ENCODE peak calls at places on chromosomes 1 and 21, in seven cellular contexts. S is CD8-positive, alpha-beta T cell; V is MCF 10A; U is lower leg skin; F is nephron progenitor cell; G is foreskin fibroblast; K is GM20000. P is an unnamed sample.

GRCh38 chr1:204659061-204659460 is 26.5 kb downstream of the LRRN2 start:
- DNase-seq in F (no peak), S (no peak), G (no peak), U (no peak), K (no peak), V (no peak), P (no peak)

GRCh38 chr1:244460195-244460594 is 878 bp upstream of the CATSPERE start:
- DNase-seq in F (no peak), S (no peak), K (no peak), V (no peak), G (peak; percentile 38), U (no peak), P (no peak)

GRCh38 chr1:2003564-2004131 is at the start of gene CFAP74:
- DNase-seq in F (peak; percentile 94), U (no peak), S (no peak), G (peak; percentile 56), V (no peak), K (no peak), P (peak; percentile 70)

GRCh38 chr1:7199077-7199779 is 414.0 kb downstream of the CAMTA1 start:
- DNase-seq in U (no peak), K (no peak), V (no peak), S (no peak), F (no peak), G (no peak), P (no peak)

GRCh38 chr1:10210841-10211804 is 753 bp downstream of the KIF1B start:
- DNase-seq in U (peak; percentile 94), F (peak; percentile 43), S (no peak), V (peak; percentile 97), K (peak; percentile 60), G (peak; percentile 98), P (peak; percentile 39)

GRCh38 chr1:228748431-228748830 is 13.2 kb downstream of the RHOU start:
- DNase-seq in F (no peak), V (no peak), U (no peak), K (no peak), S (no peak), G (no peak), P (no peak)

GRCh38 chr1:53336146-53336545 is 8.3 kb upstream of the LRP8 start:
- DNase-seq in F (no peak), S (peak; percentile 7), K (no peak), U (no peak), V (no peak), G (no peak), P (no peak)

GRCh38 chr1:32521165-32521564 is 18.1 kb upstream of the ZBTB8A start:
- DNase-seq in K (no peak), V (no peak), G (no peak), S (no peak), U (no peak), F (no peak), P (no peak)

GRCh38 chr1:235293322-235293942 is 34.5 kb downstream of the ARID4B start:
- DNase-seq in V (no peak), F (no peak), K (no peak), U (no peak), G (no peak), S (no peak), P (no peak)

GRCh38 chr21:32516729-32517649 is 68.3 kb downstream of the TCP10L start:
- DNase-seq in S (no peak), U (no peak), F (no peak), K (no peak), G (peak; percentile 76), V (peak; percentile 89), P (no peak)

GRCh38 chr1:108007531-108007930 is 42.6 kb upstream of the VAV3 start:
- DNase-seq in G (no peak), U (no peak), V (no peak), K (no peak), F (no peak), S (no peak), P (no peak)
- TF ChIP-seq CTCF in G (no peak), U (no peak), V (no peak), K (no peak), F (no peak), S (no peak), P (no peak)

GRCh38 chr1:156490401-156491032 is 10.1 kb downstream of the MEF2D start:
- DNase-seq in V (peak; percentile 27), G (peak; percentile 45), S (no peak), F (peak; percentile 53), U (no peak), K (no peak), P (no peak)

GRCh38 chr1:156489935-156490293 is 10.7 kb downstream of the MEF2D start:
- DNase-seq in S (no peak), F (no peak), V (no peak), U (no peak), K (no peak), G (no peak), P (no peak)

GRCh38 chr1:156487862-156488261 is 12.7 kb downstream of the MEF2D start:
- DNase-seq in U (no peak), V (no peak), G (no peak), K (peak; percentile 74), F (no peak), S (no peak), P (no peak)

GRCh38 chr1:156488566-156489165 is 11.9 kb downstream of the MEF2D start:
- DNase-seq in G (no peak), S (no peak), F (no peak), K (peak; percentile 80), U (no peak), V (no peak), P (no peak)

DNA sequence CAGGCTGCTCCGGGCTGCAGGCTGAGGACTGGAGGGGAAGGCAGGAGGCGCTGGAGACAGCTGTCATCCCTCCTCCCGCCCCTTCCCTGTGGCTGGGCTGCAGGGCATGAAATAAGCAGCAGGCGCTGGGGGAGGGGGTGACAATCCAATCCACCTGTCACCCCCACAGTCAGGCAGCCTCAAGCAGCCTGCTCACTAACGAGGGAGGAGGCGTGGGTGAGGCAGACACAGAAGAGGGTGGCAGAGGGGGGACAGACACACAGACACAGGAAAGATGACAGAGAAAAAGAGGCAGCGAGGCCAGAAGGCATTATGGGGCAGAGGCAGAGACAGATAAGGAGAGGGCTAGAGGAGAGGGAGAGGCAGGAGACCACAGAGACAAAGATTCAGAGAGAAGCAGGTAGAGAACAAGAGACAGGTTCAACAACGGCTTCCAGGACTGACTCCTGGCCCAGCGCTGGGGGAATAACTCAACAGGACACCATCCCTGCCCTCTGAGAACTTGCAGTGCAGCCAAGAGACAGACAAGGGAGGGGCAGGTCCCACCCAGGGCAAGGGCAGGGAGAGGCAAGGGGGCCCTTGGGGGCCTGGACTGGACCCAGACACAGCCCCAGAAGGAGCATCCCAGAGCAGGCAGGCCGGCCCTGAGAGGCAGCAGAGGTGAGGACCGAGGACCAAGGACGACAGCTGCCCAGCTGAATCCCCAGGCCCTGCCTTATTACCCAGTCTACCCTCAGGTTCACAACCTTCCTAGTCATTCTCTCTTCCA is 11.2 kb downstream of the MEF2D start:
- DNase-seq in G (peak; percentile 62), K (no peak), V (no peak), F (peak; percentile 42), S (peak; percentile 64), U (no peak), P (no peak)
- TF ChIP-seq CTCF in G (peak; percentile 21), K (no peak), V (no peak), F (no peak), S (no peak), U (no peak), P (no peak)

GRCh38 chr1:19115082-19115808 is 94.8 kb downstream of the UBR4 start:
- DNase-seq in F (no peak), U (no peak), G (no peak), S (peak; percentile 1), V (no peak), K (no peak), P (no peak)

GRCh38 chr1:19109545-19109944 is 100.5 kb downstream of the UBR4 start:
- DNase-seq in F (no peak), V (no peak), K (no peak), S (no peak), G (no peak), U (no peak), P (no peak)

GRCh38 chr1:19110266-19110927 is 99.7 kb downstream of the UBR4 start:
- DNase-seq in S (no peak), G (no peak), K (no peak), F (no peak), V (no peak), U (no peak), P (no peak)

GRCh38 chr1:19113362-19114092 is 96.5 kb downstream of the UBR4 start:
- DNase-seq in V (peak; percentile 54), G (peak; percentile 34), S (peak; percentile 54), U (no peak), K (peak; percentile 26), F (peak; percentile 45), P (peak; percentile 16)
- TF ChIP-seq CTCF in V (peak; percentile 26), G (peak; percentile 57), S (peak; percentile 36), U (no peak), K (no peak), F (peak; percentile 56), P (peak; percentile 70)

GRCh38 chr1:170765279-170765678 is 101.3 kb downstream of the PRRX1 start:
- DNase-seq in V (no peak), K (no peak), F (no peak), S (no peak), U (no peak), G (no peak), P (no peak)

GRCh38 chr1:170770254-170770653 is 106.3 kb downstream of the PRRX1 start:
- DNase-seq in K (no peak), U (no peak), F (no peak), G (no peak), V (no peak), S (no peak), P (no peak)

GRCh38 chr1:170768929-170769328 is 105.0 kb downstream of the PRRX1 start:
- DNase-seq in F (peak; percentile 23), S (no peak), K (no peak), U (no peak), G (no peak), V (peak; percentile 21), P (no peak)

GRCh38 chr1:170765712-170766330 is 101.9 kb downstream of the PRRX1 start:
- DNase-seq in S (no peak), G (peak; percentile 70), F (no peak), K (no peak), U (no peak), V (peak; percentile 54), P (no peak)
- TF ChIP-seq CTCF in S (no peak), G (peak; percentile 46), F (peak; percentile 32), K (no peak), U (no peak), V (peak; percentile 74), P (peak; percentile 54)

GRCh38 chr21:37564341-37564923 is 197.9 kb downstream of the DYRK1A start:
- DNase-seq in V (peak; percentile 97), G (peak; percentile 99), K (peak; percentile 56), S (peak; percentile 86), U (peak; percentile 84), F (no peak), P (no peak)

GRCh38 chr21:37564924-37565529 is 198.5 kb downstream of the DYRK1A start:
- DNase-seq in G (peak; percentile 44), K (no peak), U (no peak), F (no peak), S (no peak), V (no peak), P (no peak)

GRCh38 chr21:37561941-37562919 is 195.7 kb downstream of the DYRK1A start:
- DNase-seq in G (no peak), K (no peak), U (no peak), S (no peak), F (no peak), V (no peak), P (no peak)

GRCh38 chr21:37562920-37563640 is 196.5 kb downstream of the DYRK1A start:
- DNase-seq in V (no peak), F (no peak), G (no peak), U (no peak), K (no peak), S (no peak), P (no peak)

GRCh38 chr21:37563641-37564340 is 197.2 kb downstream of the DYRK1A start:
- DNase-seq in S (peak; percentile 94), V (peak; percentile 94), K (peak; percentile 95), U (peak; percentile 91), G (peak; percentile 98), F (no peak), P (peak; percentile 28)
- TF ChIP-seq CTCF in S (peak; percentile 63), V (peak; percentile 42), K (no peak), U (no peak), G (peak; percentile 46), F (no peak), P (no peak)